ENCODE peak calls at places on chromosomes 12 and 14, in four cellular contexts. One of them, this sample, is unnamed.

GRCh38 chr12:120884644-120885043 is 19.5 kb downstream of the SPPL3 start:
- DNase-seq in CD8-positive, alpha-beta memory T cell: no peak
- DNase-seq in activated naive CD8-positive, alpha-beta T cell treated with anti-CD3 and anti-CD28 coated beads for 36 hours: no peak
- DNase-seq in glutamatergic neuron: no peak
- DNase-seq in this sample: no peak

GRCh38 chr14:106346084-106346483 is 819.7 kb downstream of the TMEM121 start:
- DNase-seq in CD8-positive, alpha-beta memory T cell: no peak
- DNase-seq in activated naive CD8-positive, alpha-beta T cell treated with anti-CD3 and anti-CD28 coated beads for 36 hours: no peak
- DNase-seq in glutamatergic neuron: no peak
- DNase-seq in this sample: no peak

GRCh38 chr12:110531741-110532333 is 29.7 kb downstream of the RAD9B start:
- DNase-seq in CD8-positive, alpha-beta memory T cell: no peak
- DNase-seq in activated naive CD8-positive, alpha-beta T cell treated with anti-CD3 and anti-CD28 coated beads for 36 hours: no peak
- DNase-seq in glutamatergic neuron: no peak
- DNase-seq in this sample: peak; percentile 25

GRCh38 chr12:124040286-124040685 is 67.3 kb downstream of the ZNF664 start:
- DNase-seq in CD8-positive, alpha-beta memory T cell: no peak
- DNase-seq in activated naive CD8-positive, alpha-beta T cell treated with anti-CD3 and anti-CD28 coated beads for 36 hours: no peak
- DNase-seq in glutamatergic neuron: no peak
- DNase-seq in this sample: no peak

GRCh38 chr12:29807125-29807524 is 23.4 kb upstream of the TMTC1 start:
- DNase-seq in CD8-positive, alpha-beta memory T cell: no peak
- DNase-seq in activated naive CD8-positive, alpha-beta T cell treated with anti-CD3 and anti-CD28 coated beads for 36 hours: no peak
- DNase-seq in glutamatergic neuron: no peak
- DNase-seq in this sample: no peak

GRCh38 chr14:61406198-61406597 is 84.8 kb downstream of the PRKCH start:
- DNase-seq in CD8-positive, alpha-beta memory T cell: no peak
- DNase-seq in activated naive CD8-positive, alpha-beta T cell treated with anti-CD3 and anti-CD28 coated beads for 36 hours: no peak
- DNase-seq in glutamatergic neuron: no peak
- DNase-seq in this sample: peak; percentile 40

GRCh38 chr12:12166751-12167150 is 96.0 kb downstream of the BCL2L14 start:
- DNase-seq in CD8-positive, alpha-beta memory T cell: no peak
- DNase-seq in activated naive CD8-positive, alpha-beta T cell treated with anti-CD3 and anti-CD28 coated beads for 36 hours: no peak
- DNase-seq in glutamatergic neuron: no peak
- DNase-seq in this sample: no peak

GRCh38 chr12:120466560-120467315 is 2.8 kb downstream of the SRSF9 start:
- DNase-seq in CD8-positive, alpha-beta memory T cell: peak; percentile 26
- DNase-seq in activated naive CD8-positive, alpha-beta T cell treated with anti-CD3 and anti-CD28 coated beads for 36 hours: peak; percentile 37
- DNase-seq in glutamatergic neuron: peak; percentile 59
- DNase-seq in this sample: no peak

GRCh38 chr14:73870525-73871235 is 16.0 kb upstream of the ZNF410 start:
- DNase-seq in CD8-positive, alpha-beta memory T cell: no peak
- DNase-seq in activated naive CD8-positive, alpha-beta T cell treated with anti-CD3 and anti-CD28 coated beads for 36 hours: no peak
- DNase-seq in glutamatergic neuron: no peak
- DNase-seq in this sample: no peak

GRCh38 chr14:93113678-93114067 is 2.1 kb downstream of the ITPK1 start:
- DNase-seq in CD8-positive, alpha-beta memory T cell: no peak
- DNase-seq in activated naive CD8-positive, alpha-beta T cell treated with anti-CD3 and anti-CD28 coated beads for 36 hours: peak; percentile 16
- DNase-seq in glutamatergic neuron: no peak
- DNase-seq in this sample: no peak